ENCODE peak calls at places on chromosomes 2 and 18, in four cellular contexts. S, M, K and B are unnamed samples.

GRCh38 chr2:30214064-30214463 is 17.3 kb upstream of the LBH start:
- DNase-seq in M (no peak), K (no peak), S (no peak), B (no peak)

GRCh38 chr18:51857989-51858388 is 482.0 kb upstream of the DCC start:
- DNase-seq in M (no peak), K (no peak), S (no peak), B (no peak)

GRCh38 chr18:75293591-75293990 is 83.0 kb downstream of the TSHZ1 start:
- DNase-seq in K (no peak), M (no peak), S (no peak), B (no peak)

GRCh38 chr2:151560289-151560688 is 150.6 kb downstream of the RIF1 start:
- DNase-seq in S (peak), K (no peak), M (no peak), B (no peak)

GRCh38 chr2:27715318-27716165 is 51.9 kb downstream of the SLC4A1AP start:
- DNase-seq in K (no peak), M (peak), S (no peak), B (peak)

GRCh38 chr2:120350801-120351324 is 4.9 kb downstream of the INHBB start:
- DNase-seq in M (no peak), K (peak), S (no peak), B (no peak)

GRCh38 chr2:3807853-3808252 is 104.5 kb downstream of the DCDC2C start:
- DNase-seq in S (no peak), M (no peak), K (no peak), B (no peak)

GRCh38 chr2:7450188-7451156 is 533.3 kb downstream of the RNF144A start:
- DNase-seq in M (no peak), K (no peak), S (no peak), B (no peak)

GRCh38 chr2:151922845-151923666 is 94.8 kb upstream of the ARL5A start:
- DNase-seq in K (peak), M (no peak), S (no peak), B (no peak)

GRCh38 chr2:85741811-85742507 is 11.8 kb upstream of the ATOH8 start:
- DNase-seq in S (peak), M (peak), K (peak), B (no peak)

GRCh38 chr2:202032841-202033316 is 776 bp upstream of the FZD7 start:
- DNase-seq in K (peak), S (peak), M (peak), B (peak)

GRCh38 chr2:209208211-209208610 is 215.6 kb upstream of the MAP2 start:
- DNase-seq in M (no peak), S (peak), K (no peak), B (no peak)

GRCh38 chr18:27899893-27900292 is 277.0 kb downstream of the CDH2 start:
- DNase-seq in S (no peak), K (no peak), M (no peak), B (no peak)

GRCh38 chr2:31142106-31142505 is 3.9 kb upstream of the GALNT14 start:
- DNase-seq in S (no peak), K (no peak), M (no peak), B (no peak)

GRCh38 chr2:119645173-119645846 is 33.7 kb upstream of the TMEM177 start:
- DNase-seq in M (no peak), K (no peak), S (no peak), B (no peak)

GRCh38 chr2:37084797-37085196 is 479 bp downstream of the GPATCH11 start:
- DNase-seq in S (no peak), K (no peak), M (no peak), B (no peak)

GRCh38 chr2:233486778-233487552 is 79.6 kb downstream of the USP40 start:
- DNase-seq in M (no peak), K (no peak), S (peak), B (no peak)

GRCh38 chr2:54419855-54420550 is 36.1 kb upstream of the SPTBN1 start:
- DNase-seq in K (no peak), M (no peak), S (no peak), B (no peak)

GRCh38 chr2:212892193-212892592 is 259.2 kb downstream of the IKZF2 start:
- DNase-seq in M (no peak), K (no peak), S (no peak), B (no peak)

GRCh38 chr2:32931945-32932709 is 14.6 kb upstream of the LTBP1 start:
- DNase-seq in M (no peak), S (no peak), K (no peak), B (no peak)

GRCh38 chr2:215847718-215848117 is 165.6 kb downstream of the MREG start:
- DNase-seq in S (no peak), K (no peak), M (no peak), B (no peak)

GRCh38 chr2:147588191-147588590 is 256.6 kb upstream of the ACVR2A start:
- DNase-seq in K (no peak), M (no peak), S (peak), B (no peak)

GRCh38 chr18:45212186-45213039 is 402.9 kb upstream of the SLC14A2 start:
- DNase-seq in M (peak), K (peak), S (peak), B (peak)

GRCh38 chr2:181517685-181518301 is 60.6 kb downstream of the ITGA4 start:
- DNase-seq in S (peak), M (no peak), K (no peak), B (no peak)

GRCh38 chr2:127086800-127087737 is 19.9 kb downstream of the BIN1 start:
- DNase-seq in M (peak), K (peak), S (no peak), B (no peak)

GRCh38 chr2:82282111-82282882 is 1977.7 kb upstream of the LRRTM1 start:
- DNase-seq in S (no peak), M (no peak), K (no peak), B (no peak)

GRCh38 chr18:79465392-79465991 is 69.8 kb downstream of the NFATC1 start:
- DNase-seq in S (no peak), K (no peak), M (no peak), B (no peak)

GRCh38 chr2:237939251-237939650 is 27.6 kb upstream of the UBE2F start:
- DNase-seq in M (no peak), S (no peak), K (no peak), B (no peak)

GRCh38 chr18:41939326-41939725 is 15.7 kb upstream of the PIK3C3 start:
- DNase-seq in S (no peak), M (no peak), K (no peak), B (no peak)

GRCh38 chr2:60433021-60433596 is 120.3 kb downstream of the BCL11A start:
- DNase-seq in S (peak), K (no peak), M (no peak), B (no peak)

GRCh38 chr2:196939381-196939780 is 12.9 kb upstream of the PGAP1 start:
- DNase-seq in M (no peak), S (peak), K (no peak), B (no peak)

DNA sequence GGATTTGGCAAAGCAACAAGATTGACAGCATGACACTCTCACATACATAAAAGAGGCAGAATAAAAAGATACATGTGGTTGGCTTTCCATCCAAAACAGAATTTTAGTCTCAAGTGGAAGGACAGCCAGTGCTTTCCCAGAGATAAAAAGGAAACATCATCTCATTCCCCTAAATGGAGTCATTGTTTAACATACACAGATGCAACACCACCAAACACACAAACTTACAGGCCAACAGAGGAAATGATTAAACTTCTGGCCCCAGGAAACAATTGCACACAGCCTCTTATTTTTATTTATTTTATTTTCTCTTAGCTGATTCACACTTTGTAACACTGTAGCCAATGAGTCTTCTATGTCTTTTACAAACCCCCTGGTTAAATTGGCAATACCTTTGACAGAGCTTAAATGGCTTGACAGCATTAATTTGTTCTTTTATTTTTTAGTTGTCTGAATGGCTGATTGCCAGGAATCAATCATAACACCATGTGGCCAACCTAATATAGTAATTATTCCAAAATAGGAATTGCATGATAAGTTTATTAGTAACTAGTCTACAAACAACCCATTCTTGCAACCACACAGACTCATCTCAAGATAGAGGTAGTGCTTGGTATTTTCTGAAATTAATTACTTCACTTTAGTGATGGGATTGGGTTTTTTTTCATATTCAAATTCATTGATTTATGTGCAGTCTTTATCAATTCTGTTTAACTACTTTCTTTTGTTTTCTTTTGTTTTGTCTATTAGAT is 190.5 kb downstream of the RND3 start:
- DNase-seq in M (no peak), K (no peak), S (no peak), B (no peak)
- H3K27ac ChIP-seq in M (no peak), K (no peak), S (no peak), B (no peak)

GRCh38 chr2:172535119-172535518 is 20.8 kb upstream of the PDK1 start:
- DNase-seq in S (no peak), M (no peak), K (no peak), B (no peak)
- H3K27ac ChIP-seq in S (no peak), M (no peak), K (no peak), B (no peak)

GRCh38 chr2:134261398-134262131 is 7.7 kb downstream of the MGAT5 start:
- DNase-seq in M (no peak), K (no peak), S (no peak), B (no peak)
- H3K27ac ChIP-seq in M (no peak), K (no peak), S (no peak), B (no peak)

GRCh38 chr2:101736233-101736632 is 38.7 kb downstream of the MAP4K4 start:
- DNase-seq in K (no peak), S (no peak), M (no peak), B (no peak)
- H3K27ac ChIP-seq in K (no peak), S (peak), M (no peak), B (no peak)

DNA sequence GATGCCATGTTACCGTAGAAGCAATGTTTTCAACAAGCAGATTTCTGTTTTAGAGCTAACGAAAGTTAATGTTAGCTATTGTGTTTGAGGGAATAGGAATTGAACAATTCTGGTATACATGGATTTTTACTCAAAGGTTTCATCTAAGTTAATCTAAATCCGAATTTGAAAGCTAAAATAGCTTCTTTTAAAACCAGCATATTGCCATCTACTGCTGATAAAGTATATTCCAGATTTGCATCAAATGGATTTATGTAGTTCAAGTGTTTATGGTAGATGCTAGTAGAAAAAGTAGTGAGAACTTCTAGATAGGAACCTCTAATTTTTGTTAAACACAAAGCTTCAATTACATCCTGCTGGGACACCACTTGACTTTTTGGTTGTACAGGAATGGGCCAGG is 1569.5 kb upstream of the NXPH2 start:
- DNase-seq in K (no peak), M (no peak), S (no peak), B (no peak)
- H3K27ac ChIP-seq in K (no peak), M (no peak), S (no peak), B (no peak)

DNA sequence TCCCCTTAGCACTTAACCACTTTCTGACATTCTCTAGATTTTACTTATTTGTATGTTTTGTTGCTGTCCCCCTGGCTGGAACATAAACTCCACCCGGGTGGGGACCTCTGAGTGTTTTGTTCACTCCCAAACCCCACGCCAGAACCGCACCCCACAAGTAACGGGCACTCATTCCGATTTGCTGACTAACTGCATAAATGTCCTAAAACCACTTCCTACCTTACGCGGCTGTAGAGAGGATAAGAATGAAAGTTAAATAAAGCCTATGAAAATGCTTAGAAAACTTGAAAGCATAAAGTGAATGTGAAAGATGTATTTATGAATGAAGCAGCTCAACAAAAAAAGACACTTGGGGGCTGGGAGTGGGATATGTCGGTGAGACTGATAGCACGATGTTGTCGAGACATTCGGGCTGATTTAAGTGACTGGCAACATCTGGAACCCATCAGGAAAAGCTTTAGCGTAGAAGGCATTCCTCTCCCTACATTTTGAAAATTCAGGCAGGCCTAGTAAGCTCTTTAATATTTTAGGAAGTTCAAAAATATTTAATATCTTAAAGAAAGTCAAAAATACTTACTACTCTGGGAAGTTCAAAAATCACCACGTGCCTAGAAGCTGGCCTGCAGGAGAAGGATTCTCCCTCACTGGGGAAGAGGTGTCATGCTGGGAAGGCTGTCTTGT is 206.7 kb downstream of the SH3RF3 start:
- DNase-seq in K (no peak), S (no peak), M (no peak), B (no peak)
- H3K27ac ChIP-seq in K (no peak), S (peak), M (no peak), B (no peak)

GRCh38 chr2:227052879-227053278 is 111.1 kb downstream of the COL4A4 start:
- DNase-seq in K (no peak), M (no peak), S (no peak), B (no peak)
- H3K27ac ChIP-seq in K (no peak), M (no peak), S (no peak), B (no peak)

DNA sequence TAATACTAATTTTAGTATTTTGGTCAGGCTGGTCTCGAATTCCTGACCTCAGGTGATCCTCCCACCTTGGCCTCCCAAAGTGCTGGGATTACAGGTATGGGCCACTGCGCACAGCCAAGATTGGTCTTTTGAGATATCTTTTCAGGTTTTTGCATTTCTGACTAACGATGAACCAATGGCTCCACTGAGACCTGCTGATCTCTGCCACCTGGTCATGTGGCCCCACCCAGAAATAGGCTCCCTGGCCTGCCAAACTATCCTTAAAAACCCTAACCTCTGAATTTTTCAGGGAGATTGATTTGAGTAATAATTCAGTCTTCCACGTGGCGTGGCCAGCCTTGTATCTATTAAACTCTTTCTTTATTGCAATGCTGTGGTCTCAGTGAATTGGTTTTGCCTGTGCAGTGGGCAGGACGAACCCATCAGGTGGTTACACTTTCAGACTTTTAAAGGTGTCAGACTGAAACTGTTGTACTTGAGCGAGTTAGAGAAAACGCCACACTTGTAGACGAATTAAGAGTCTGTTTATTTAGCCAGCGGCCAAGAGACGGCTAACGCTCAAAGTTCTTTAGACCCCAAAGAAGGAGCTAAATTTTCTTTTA is 85.8 kb upstream of the MSH6 start:
- DNase-seq in S (no peak), M (no peak), K (no peak), B (no peak)
- H3K27ac ChIP-seq in S (no peak), M (no peak), K (no peak), B (no peak)